ENCODE peak calls at places on chromosomes 12 and 14, in seven cellular contexts. P is IMR-90, X is right atrium auricular region, J is K562, U is kidney, C is DND-41, A is psoas muscle. Q is an unnamed sample.

GRCh38 chr12:27057543-27057942 is 24.8 kb downstream of the C12orf71 start:
- DNase-seq in U (no peak), X (no peak), J (no peak), P (no peak), C (no peak), A (no peak), Q (no peak)

GRCh38 chr14:72737560-72737943 is 156.3 kb downstream of the DPF3 start:
- DNase-seq in A (no peak), X (peak; percentile 30), C (no peak), U (no peak), P (no peak), J (no peak), Q (no peak)

GRCh38 chr12:8156845-8157244 is at the start of gene ZNF705A:
- DNase-seq in X (no peak), C (no peak), A (no peak), U (no peak), P (peak; percentile 87), J (no peak), Q (no peak)

GRCh38 chr14:52365071-52365470 is 51.0 kb downstream of the PTGER2 start:
- DNase-seq in U (no peak), X (no peak), A (no peak), J (no peak), P (peak; percentile 57), C (no peak), Q (no peak)

GRCh38 chr12:69330475-69331473 is 17.4 kb upstream of the LYZ start:
- DNase-seq in A (no peak), J (peak; percentile 42), P (peak; percentile 1), X (no peak), C (peak; percentile 55), U (no peak), Q (peak; percentile 65)

GRCh38 chr12:113537751-113538087 is 66.0 kb upstream of the LHX5 start:
- DNase-seq in X (no peak), J (no peak), P (no peak), U (no peak), A (no peak), C (no peak), Q (no peak)

GRCh38 chr12:40312982-40313576 is 88.3 kb downstream of the LRRK2 start:
- DNase-seq in C (no peak), P (peak; percentile 31), A (no peak), U (no peak), J (no peak), X (no peak), Q (no peak)

GRCh38 chr12:133206390-133206789 is 25.1 kb downstream of the ZNF268 start:
- DNase-seq in X (no peak), C (no peak), P (no peak), A (no peak), J (no peak), U (no peak), Q (no peak)

GRCh38 chr14:22984959-22985658 is 2.8 kb upstream of the AJUBA start:
- DNase-seq in X (no peak), A (no peak), P (no peak), U (no peak), C (no peak), J (no peak), Q (no peak)

GRCh38 chr14:49880267-49881064 is 12.4 kb upstream of the ARF6 start:
- DNase-seq in A (no peak), X (no peak), U (no peak), J (no peak), P (no peak), C (no peak), Q (no peak)

GRCh38 chr12:131869871-131870418 is 24.5 kb upstream of the ULK1 start:
- DNase-seq in J (no peak), P (peak; percentile 62), C (no peak), A (no peak), U (peak; percentile 51), X (no peak), Q (no peak)

GRCh38 chr12:124130717-124131670 is 158.0 kb downstream of the ZNF664 start:
- DNase-seq in X (no peak), A (no peak), J (no peak), U (no peak), C (no peak), P (no peak), Q (no peak)
- TF ChIP-seq CTCF in X (no peak), A (no peak), J (no peak), U (no peak), C (no peak), P (no peak), Q (no peak)

GRCh38 chr12:128339121-128339520 is 72.2 kb downstream of the TMEM132C start:
- DNase-seq in C (no peak), P (no peak), X (no peak), U (no peak), J (no peak), A (no peak), Q (no peak)
- H3K4me1 ChIP-seq in C (no peaks in the 10 kb centered on the region), P (no peaks in the 10 kb centered on the region), X (peaks cover 14% of the 10 kb centered on the region), U (no peaks in the 10 kb centered on the region), J (no peaks in the 10 kb centered on the region), A (no peaks in the 10 kb centered on the region), Q (no peaks in the 10 kb centered on the region)

DNA sequence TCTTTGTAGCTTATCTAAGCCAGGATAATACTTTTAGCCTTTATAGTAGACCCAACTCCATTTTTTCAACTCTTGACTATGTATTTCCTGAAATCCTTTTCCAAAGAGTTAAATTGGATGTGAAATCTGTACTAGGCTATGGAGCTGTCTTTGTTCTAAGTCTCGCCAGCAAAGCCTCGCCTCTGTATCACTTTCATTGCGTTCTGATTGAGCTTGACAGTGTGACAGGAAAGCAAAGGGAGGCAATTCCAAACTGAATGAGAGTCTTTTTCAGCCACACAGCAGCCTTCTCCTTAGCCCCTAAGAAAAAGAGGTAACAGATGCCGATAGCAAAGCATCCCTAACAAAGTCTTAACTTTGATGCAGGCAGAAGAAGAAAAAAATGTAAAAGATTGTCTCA is 154.6 kb upstream of the OTX2 start:
- DNase-seq in J (no peak), X (no peak), U (no peak), P (no peak), C (no peak), A (no peak), Q (no peak)
- TF ChIP-seq CTCF in J (no peak), X (no peak), U (no peak), P (no peak), C (no peak), A (no peak), Q (no peak)

DNA sequence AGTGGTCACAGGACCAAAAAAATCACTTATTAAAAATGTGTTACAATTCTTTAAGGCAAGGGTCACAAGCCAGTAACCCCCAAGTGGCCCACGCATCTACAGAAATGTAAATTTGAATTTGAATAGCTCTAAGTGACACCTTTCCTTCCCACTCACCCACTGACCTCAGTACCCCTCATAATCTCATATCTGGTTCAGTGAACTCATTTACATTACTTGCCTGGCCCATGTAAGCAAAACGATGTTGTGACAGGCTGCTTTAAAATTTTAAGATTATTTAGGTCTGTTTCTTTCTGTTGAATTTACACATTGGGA is 27.4 kb downstream of the NELL2 start:
- DNase-seq in P (no peak), U (no peak), C (no peak), X (no peak), A (no peak), J (no peak), Q (no peak)
- H3K4me1 ChIP-seq in P (no peaks in the 10 kb centered on the region), U (no peaks in the 10 kb centered on the region), C (peaks cover 32% of the 10 kb centered on the region), X (no peaks in the 10 kb centered on the region), A (no peaks in the 10 kb centered on the region), J (no peaks in the 10 kb centered on the region), Q (peaks cover 94% of the 10 kb centered on the region)

DNA sequence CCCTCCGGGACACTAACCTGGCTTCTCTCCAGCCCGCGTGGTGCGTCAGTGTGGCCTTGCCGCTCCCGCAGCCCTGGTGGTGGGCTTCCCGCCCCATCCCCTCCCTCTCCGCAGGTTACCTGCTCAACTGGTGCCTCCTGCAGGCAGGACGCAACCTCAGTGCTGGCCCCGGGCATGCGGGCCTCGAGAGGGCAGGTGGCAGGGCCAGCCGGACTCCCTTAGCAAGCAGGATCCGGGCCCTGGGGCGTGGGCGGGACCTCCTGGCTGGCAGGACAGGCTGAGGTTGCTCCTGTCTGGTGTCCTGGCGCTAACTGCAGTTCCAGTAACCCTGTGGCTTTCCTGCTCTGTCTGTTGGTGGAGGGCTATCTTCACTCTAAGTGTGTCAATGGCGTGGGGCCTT is 8.6 kb upstream of the ADSS1 start:
- DNase-seq in A (no peak), J (no peak), C (no peak), U (no peak), P (no peak), X (no peak), Q (no peak)
- TF ChIP-seq CTCF in A (no peak), J (no peak), C (no peak), U (no peak), P (no peak), X (no peak), Q (no peak)

DNA sequence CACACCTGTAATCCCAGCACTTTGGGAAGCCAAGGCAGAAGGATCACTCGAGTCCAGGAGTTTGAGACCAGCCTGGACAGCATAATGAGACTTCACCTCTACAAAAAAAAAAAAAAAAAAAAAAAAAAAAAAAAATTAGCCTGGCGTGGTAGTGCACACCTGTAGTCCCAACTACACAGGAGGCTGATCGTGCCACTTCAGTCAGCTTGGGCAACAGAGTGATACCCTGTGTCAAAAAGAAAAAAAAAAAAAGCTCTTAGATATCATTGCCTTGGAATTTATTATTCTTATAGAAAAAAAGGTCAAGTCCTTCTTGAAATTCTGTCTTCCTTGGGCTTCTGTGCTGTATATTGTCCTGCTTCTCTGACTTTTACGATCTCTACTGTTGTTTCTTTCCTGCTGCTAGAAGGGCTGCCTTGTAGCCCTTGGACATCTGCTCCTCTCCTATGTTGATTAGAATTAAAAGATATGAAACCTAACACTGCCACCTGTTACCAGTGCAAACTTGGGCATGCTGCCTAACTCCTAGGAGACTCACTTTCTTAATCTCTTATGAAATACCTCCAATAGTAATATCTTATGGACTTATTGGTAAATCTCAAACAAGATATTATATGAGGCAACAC is 5.7 kb downstream of the TMEM19 start:
- DNase-seq in X (no peak), C (no peak), P (no peak), A (no peak), U (no peak), J (no peak), Q (no peak)
- H3K4me1 ChIP-seq in X (peaks cover 39% of the 10 kb centered on the region), C (peaks cover 31% of the 10 kb centered on the region), P (peaks cover 1% of the 10 kb centered on the region), A (peaks cover 50% of the 10 kb centered on the region), U (peaks cover 2% of the 10 kb centered on the region), J (peaks cover 4% of the 10 kb centered on the region), Q (peaks cover 20% of the 10 kb centered on the region)

GRCh38 chr12:3204143-3204542 is 127.0 kb downstream of the TSPAN9 start:
- DNase-seq in U (no peak), J (no peak), A (no peak), X (no peak), P (no peak), C (no peak), Q (no peak)
- TF ChIP-seq CTCF in U (no peak), J (no peak), A (no peak), X (no peak), P (no peak), C (no peak), Q (no peak)

GRCh38 chr12:57816855-57817151 is 1.7 kb downstream of the AVIL start:
- DNase-seq in P (no peak), X (peak; percentile 79), A (peak; percentile 40), J (peak; percentile 66), C (no peak), U (no peak), Q (no peak)

GRCh38 chr12:57813971-57814771 is 4.4 kb downstream of the AVIL start:
- DNase-seq in J (no peak), U (no peak), P (no peak), A (peak; percentile 47), X (no peak), C (no peak), Q (no peak)

GRCh38 chr12:57816001-57816854 is 2.3 kb downstream of the AVIL start:
- DNase-seq in X (no peak), A (no peak), U (no peak), C (no peak), J (no peak), P (no peak), Q (no peak)

GRCh38 chr12:57815177-57816000 is 3.1 kb downstream of the AVIL start:
- DNase-seq in A (no peak), C (no peak), U (no peak), P (no peak), J (peak; percentile 27), X (no peak), Q (no peak)

GRCh38 chr12:57817261-57817989 is 1.1 kb downstream of the AVIL start:
- DNase-seq in P (no peak), U (no peak), A (no peak), X (no peak), C (no peak), J (no peak), Q (no peak)
- H3K4me1 ChIP-seq in P (no peaks in the 10 kb centered on the region), U (peaks cover 16% of the 10 kb centered on the region), A (peaks cover 26% of the 10 kb centered on the region), X (peaks cover 59% of the 10 kb centered on the region), C (no peaks in the 10 kb centered on the region), J (peaks cover 9% of the 10 kb centered on the region), Q (no peaks in the 10 kb centered on the region)